ENCODE peak calls at places on chromosomes 2 and 18, in seven cellular contexts. One of them, this sample, is unnamed.

GRCh38 chr2:169091761-169092523 is 22.6 kb downstream of the DHRS9 start:
- DNase-seq in CD8-positive, alpha-beta memory T cell: no peak
- DNase-seq in body of pancreas: peak
- DNase-seq in NCI-H748 treated with DMSO at 0.1 percent for 48 hours: no peak
- DNase-seq in NCI-H1092 treated with DMSO at 0.1 percent for 48 hours: no peak
- DNase-seq in CD4-positive, alpha-beta T cell: no peak
- DNase-seq in stimulated activated CD4-positive, alpha-beta T cell treated with anti-CD3 and anti-CD28 coated beads, TNF-alpha, amount 100 ng/mL, for 48 hours: no peak
- DNase-seq in this sample: no peak

GRCh38 chr18:79402977-79403722 is 7.4 kb downstream of the NFATC1 start:
- DNase-seq in CD8-positive, alpha-beta memory T cell: peak
- DNase-seq in body of pancreas: peak
- DNase-seq in NCI-H748 treated with DMSO at 0.1 percent for 48 hours: peak
- DNase-seq in NCI-H1092 treated with DMSO at 0.1 percent for 48 hours: no peak
- DNase-seq in CD4-positive, alpha-beta T cell: no peak
- DNase-seq in stimulated activated CD4-positive, alpha-beta T cell treated with anti-CD3 and anti-CD28 coated beads, TNF-alpha, amount 100 ng/mL, for 48 hours: no peak
- DNase-seq in this sample: no peak

GRCh38 chr2:112958428-112959108 is 19.2 kb upstream of the IL36G start:
- DNase-seq in CD8-positive, alpha-beta memory T cell: peak
- DNase-seq in body of pancreas: peak
- DNase-seq in NCI-H748 treated with DMSO at 0.1 percent for 48 hours: peak
- DNase-seq in NCI-H1092 treated with DMSO at 0.1 percent for 48 hours: peak
- DNase-seq in CD4-positive, alpha-beta T cell: peak
- DNase-seq in stimulated activated CD4-positive, alpha-beta T cell treated with anti-CD3 and anti-CD28 coated beads, TNF-alpha, amount 100 ng/mL, for 48 hours: no peak
- DNase-seq in this sample: peak

GRCh38 chr2:188798159-188798558 is 176.0 kb upstream of the COL3A1 start:
- DNase-seq in CD8-positive, alpha-beta memory T cell: no peak
- DNase-seq in body of pancreas: no peak
- DNase-seq in NCI-H748 treated with DMSO at 0.1 percent for 48 hours: no peak
- DNase-seq in NCI-H1092 treated with DMSO at 0.1 percent for 48 hours: no peak
- DNase-seq in CD4-positive, alpha-beta T cell: no peak
- DNase-seq in stimulated activated CD4-positive, alpha-beta T cell treated with anti-CD3 and anti-CD28 coated beads, TNF-alpha, amount 100 ng/mL, for 48 hours: no peak
- DNase-seq in this sample: peak

GRCh38 chr18:63376493-63377053 is 9.6 kb upstream of the KDSR start:
- DNase-seq in CD8-positive, alpha-beta memory T cell: no peak
- DNase-seq in body of pancreas: no peak
- DNase-seq in NCI-H748 treated with DMSO at 0.1 percent for 48 hours: no peak
- DNase-seq in NCI-H1092 treated with DMSO at 0.1 percent for 48 hours: no peak
- DNase-seq in CD4-positive, alpha-beta T cell: no peak
- DNase-seq in stimulated activated CD4-positive, alpha-beta T cell treated with anti-CD3 and anti-CD28 coated beads, TNF-alpha, amount 100 ng/mL, for 48 hours: no peak
- DNase-seq in this sample: no peak

GRCh38 chr2:71603851-71604708 is 150.7 kb downstream of the DYSF start:
- DNase-seq in CD8-positive, alpha-beta memory T cell: peak
- DNase-seq in body of pancreas: peak
- DNase-seq in NCI-H748 treated with DMSO at 0.1 percent for 48 hours: no peak
- DNase-seq in NCI-H1092 treated with DMSO at 0.1 percent for 48 hours: no peak
- DNase-seq in CD4-positive, alpha-beta T cell: no peak
- DNase-seq in stimulated activated CD4-positive, alpha-beta T cell treated with anti-CD3 and anti-CD28 coated beads, TNF-alpha, amount 100 ng/mL, for 48 hours: no peak
- DNase-seq in this sample: no peak

GRCh38 chr2:173124441-173124840 is 48.8 kb downstream of the MAP3K20 start:
- DNase-seq in CD8-positive, alpha-beta memory T cell: no peak
- DNase-seq in body of pancreas: no peak
- DNase-seq in NCI-H748 treated with DMSO at 0.1 percent for 48 hours: no peak
- DNase-seq in NCI-H1092 treated with DMSO at 0.1 percent for 48 hours: no peak
- DNase-seq in CD4-positive, alpha-beta T cell: no peak
- DNase-seq in stimulated activated CD4-positive, alpha-beta T cell treated with anti-CD3 and anti-CD28 coated beads, TNF-alpha, amount 100 ng/mL, for 48 hours: no peak
- DNase-seq in this sample: no peak

GRCh38 chr18:22167471-22168151 is 1.8 kb upstream of the GATA6 start:
- DNase-seq in CD8-positive, alpha-beta memory T cell: no peak
- DNase-seq in body of pancreas: peak
- DNase-seq in NCI-H748 treated with DMSO at 0.1 percent for 48 hours: no peak
- DNase-seq in NCI-H1092 treated with DMSO at 0.1 percent for 48 hours: no peak
- DNase-seq in CD4-positive, alpha-beta T cell: no peak
- DNase-seq in stimulated activated CD4-positive, alpha-beta T cell treated with anti-CD3 and anti-CD28 coated beads, TNF-alpha, amount 100 ng/mL, for 48 hours: no peak
- DNase-seq in this sample: no peak

GRCh38 chr2:238501311-238501710 is 74.6 kb downstream of the ASB1 start:
- DNase-seq in CD8-positive, alpha-beta memory T cell: peak
- DNase-seq in body of pancreas: no peak
- DNase-seq in NCI-H748 treated with DMSO at 0.1 percent for 48 hours: no peak
- DNase-seq in NCI-H1092 treated with DMSO at 0.1 percent for 48 hours: no peak
- DNase-seq in CD4-positive, alpha-beta T cell: no peak
- DNase-seq in stimulated activated CD4-positive, alpha-beta T cell treated with anti-CD3 and anti-CD28 coated beads, TNF-alpha, amount 100 ng/mL, for 48 hours: no peak
- DNase-seq in this sample: no peak

GRCh38 chr2:136765256-136765735 is at the start of gene THSD7B:
- DNase-seq in CD8-positive, alpha-beta memory T cell: no peak
- DNase-seq in body of pancreas: no peak
- DNase-seq in NCI-H748 treated with DMSO at 0.1 percent for 48 hours: no peak
- DNase-seq in NCI-H1092 treated with DMSO at 0.1 percent for 48 hours: no peak
- DNase-seq in CD4-positive, alpha-beta T cell: no peak
- DNase-seq in stimulated activated CD4-positive, alpha-beta T cell treated with anti-CD3 and anti-CD28 coated beads, TNF-alpha, amount 100 ng/mL, for 48 hours: no peak
- DNase-seq in this sample: no peak

GRCh38 chr2:181178823-181179412 is 198.5 kb downstream of the UBE2E3 start:
- DNase-seq in CD8-positive, alpha-beta memory T cell: peak
- DNase-seq in body of pancreas: peak
- DNase-seq in NCI-H748 treated with DMSO at 0.1 percent for 48 hours: no peak
- DNase-seq in NCI-H1092 treated with DMSO at 0.1 percent for 48 hours: no peak
- DNase-seq in CD4-positive, alpha-beta T cell: no peak
- DNase-seq in stimulated activated CD4-positive, alpha-beta T cell treated with anti-CD3 and anti-CD28 coated beads, TNF-alpha, amount 100 ng/mL, for 48 hours: no peak
- DNase-seq in this sample: no peak

GRCh38 chr2:172196768-172197322 is 94.1 kb upstream of the DLX2 start:
- DNase-seq in CD8-positive, alpha-beta memory T cell: no peak
- DNase-seq in body of pancreas: peak
- DNase-seq in NCI-H748 treated with DMSO at 0.1 percent for 48 hours: no peak
- DNase-seq in NCI-H1092 treated with DMSO at 0.1 percent for 48 hours: no peak
- DNase-seq in CD4-positive, alpha-beta T cell: peak
- DNase-seq in stimulated activated CD4-positive, alpha-beta T cell treated with anti-CD3 and anti-CD28 coated beads, TNF-alpha, amount 100 ng/mL, for 48 hours: peak
- DNase-seq in this sample: no peak

GRCh38 chr18:37864122-37864521 is 298.5 kb upstream of the CELF4 start:
- DNase-seq in CD8-positive, alpha-beta memory T cell: no peak
- DNase-seq in body of pancreas: no peak
- DNase-seq in NCI-H748 treated with DMSO at 0.1 percent for 48 hours: no peak
- DNase-seq in NCI-H1092 treated with DMSO at 0.1 percent for 48 hours: no peak
- DNase-seq in CD4-positive, alpha-beta T cell: no peak
- DNase-seq in stimulated activated CD4-positive, alpha-beta T cell treated with anti-CD3 and anti-CD28 coated beads, TNF-alpha, amount 100 ng/mL, for 48 hours: no peak
- DNase-seq in this sample: no peak

GRCh38 chr2:3725458-3726250 is 22.3 kb downstream of the DCDC2C start:
- DNase-seq in CD8-positive, alpha-beta memory T cell: no peak
- DNase-seq in body of pancreas: no peak
- DNase-seq in NCI-H748 treated with DMSO at 0.1 percent for 48 hours: no peak
- DNase-seq in NCI-H1092 treated with DMSO at 0.1 percent for 48 hours: no peak
- DNase-seq in CD4-positive, alpha-beta T cell: no peak
- DNase-seq in stimulated activated CD4-positive, alpha-beta T cell treated with anti-CD3 and anti-CD28 coated beads, TNF-alpha, amount 100 ng/mL, for 48 hours: no peak
- DNase-seq in this sample: no peak

GRCh38 chr2:65027611-65028244 is 28.5 kb upstream of the CEP68 start:
- DNase-seq in CD8-positive, alpha-beta memory T cell: no peak
- DNase-seq in body of pancreas: peak
- DNase-seq in NCI-H748 treated with DMSO at 0.1 percent for 48 hours: no peak
- DNase-seq in NCI-H1092 treated with DMSO at 0.1 percent for 48 hours: no peak
- DNase-seq in CD4-positive, alpha-beta T cell: no peak
- DNase-seq in stimulated activated CD4-positive, alpha-beta T cell treated with anti-CD3 and anti-CD28 coated beads, TNF-alpha, amount 100 ng/mL, for 48 hours: no peak
- DNase-seq in this sample: no peak

GRCh38 chr2:54909006-54909405 is 141.2 kb downstream of the RTN4 start:
- DNase-seq in CD8-positive, alpha-beta memory T cell: no peak
- DNase-seq in body of pancreas: no peak
- DNase-seq in NCI-H748 treated with DMSO at 0.1 percent for 48 hours: no peak
- DNase-seq in NCI-H1092 treated with DMSO at 0.1 percent for 48 hours: no peak
- DNase-seq in CD4-positive, alpha-beta T cell: no peak
- DNase-seq in stimulated activated CD4-positive, alpha-beta T cell treated with anti-CD3 and anti-CD28 coated beads, TNF-alpha, amount 100 ng/mL, for 48 hours: no peak
- DNase-seq in this sample: no peak

GRCh38 chr2:160356485-160356884 is 137.1 kb downstream of the RBMS1 start:
- DNase-seq in CD8-positive, alpha-beta memory T cell: no peak
- DNase-seq in body of pancreas: no peak
- DNase-seq in NCI-H748 treated with DMSO at 0.1 percent for 48 hours: no peak
- DNase-seq in NCI-H1092 treated with DMSO at 0.1 percent for 48 hours: no peak
- DNase-seq in CD4-positive, alpha-beta T cell: no peak
- DNase-seq in stimulated activated CD4-positive, alpha-beta T cell treated with anti-CD3 and anti-CD28 coated beads, TNF-alpha, amount 100 ng/mL, for 48 hours: no peak
- DNase-seq in this sample: no peak

GRCh38 chr2:169294001-169294675 is 68.2 kb downstream of the LRP2 start:
- DNase-seq in CD8-positive, alpha-beta memory T cell: no peak
- DNase-seq in body of pancreas: no peak
- DNase-seq in NCI-H748 treated with DMSO at 0.1 percent for 48 hours: peak
- DNase-seq in NCI-H1092 treated with DMSO at 0.1 percent for 48 hours: peak
- DNase-seq in CD4-positive, alpha-beta T cell: no peak
- DNase-seq in stimulated activated CD4-positive, alpha-beta T cell treated with anti-CD3 and anti-CD28 coated beads, TNF-alpha, amount 100 ng/mL, for 48 hours: no peak
- DNase-seq in this sample: peak

GRCh38 chr18:8140841-8141501 is 468.3 kb upstream of the RAB12 start:
- DNase-seq in CD8-positive, alpha-beta memory T cell: no peak
- DNase-seq in body of pancreas: peak
- DNase-seq in NCI-H748 treated with DMSO at 0.1 percent for 48 hours: no peak
- DNase-seq in NCI-H1092 treated with DMSO at 0.1 percent for 48 hours: no peak
- DNase-seq in CD4-positive, alpha-beta T cell: no peak
- DNase-seq in stimulated activated CD4-positive, alpha-beta T cell treated with anti-CD3 and anti-CD28 coated beads, TNF-alpha, amount 100 ng/mL, for 48 hours: no peak
- DNase-seq in this sample: no peak

GRCh38 chr2:191385416-191386160 is 140.4 kb downstream of the MYO1B start:
- DNase-seq in CD8-positive, alpha-beta memory T cell: no peak
- DNase-seq in body of pancreas: no peak
- DNase-seq in NCI-H748 treated with DMSO at 0.1 percent for 48 hours: no peak
- DNase-seq in NCI-H1092 treated with DMSO at 0.1 percent for 48 hours: no peak
- DNase-seq in CD4-positive, alpha-beta T cell: no peak
- DNase-seq in stimulated activated CD4-positive, alpha-beta T cell treated with anti-CD3 and anti-CD28 coated beads, TNF-alpha, amount 100 ng/mL, for 48 hours: peak
- DNase-seq in this sample: no peak

GRCh38 chr2:156005999-156006712 is 326.4 kb downstream of the NR4A2 start:
- DNase-seq in CD8-positive, alpha-beta memory T cell: peak
- DNase-seq in body of pancreas: peak
- DNase-seq in NCI-H748 treated with DMSO at 0.1 percent for 48 hours: no peak
- DNase-seq in NCI-H1092 treated with DMSO at 0.1 percent for 48 hours: no peak
- DNase-seq in CD4-positive, alpha-beta T cell: no peak
- DNase-seq in stimulated activated CD4-positive, alpha-beta T cell treated with anti-CD3 and anti-CD28 coated beads, TNF-alpha, amount 100 ng/mL, for 48 hours: no peak
- DNase-seq in this sample: no peak

GRCh38 chr2:241870611-241871537 is 1.3 kb downstream of the RTP5 start:
- DNase-seq in CD8-positive, alpha-beta memory T cell: peak
- DNase-seq in body of pancreas: no peak
- DNase-seq in NCI-H748 treated with DMSO at 0.1 percent for 48 hours: no peak
- DNase-seq in NCI-H1092 treated with DMSO at 0.1 percent for 48 hours: no peak
- DNase-seq in CD4-positive, alpha-beta T cell: no peak
- DNase-seq in stimulated activated CD4-positive, alpha-beta T cell treated with anti-CD3 and anti-CD28 coated beads, TNF-alpha, amount 100 ng/mL, for 48 hours: no peak
- DNase-seq in this sample: no peak

GRCh38 chr2:207847807-207848544 is 78.3 kb upstream of the FZD5 start:
- DNase-seq in CD8-positive, alpha-beta memory T cell: no peak
- DNase-seq in body of pancreas: peak
- DNase-seq in NCI-H748 treated with DMSO at 0.1 percent for 48 hours: peak
- DNase-seq in NCI-H1092 treated with DMSO at 0.1 percent for 48 hours: peak
- DNase-seq in CD4-positive, alpha-beta T cell: no peak
- DNase-seq in stimulated activated CD4-positive, alpha-beta T cell treated with anti-CD3 and anti-CD28 coated beads, TNF-alpha, amount 100 ng/mL, for 48 hours: no peak
- DNase-seq in this sample: peak

GRCh38 chr18:45916302-45916701 is 50.8 kb downstream of the EPG5 start:
- DNase-seq in CD8-positive, alpha-beta memory T cell: no peak
- DNase-seq in body of pancreas: no peak
- DNase-seq in NCI-H748 treated with DMSO at 0.1 percent for 48 hours: no peak
- DNase-seq in NCI-H1092 treated with DMSO at 0.1 percent for 48 hours: no peak
- DNase-seq in CD4-positive, alpha-beta T cell: no peak
- DNase-seq in stimulated activated CD4-positive, alpha-beta T cell treated with anti-CD3 and anti-CD28 coated beads, TNF-alpha, amount 100 ng/mL, for 48 hours: no peak
- DNase-seq in this sample: peak

GRCh38 chr2:232457121-232458011 is 1.4 kb downstream of the ALPI start:
- DNase-seq in CD8-positive, alpha-beta memory T cell: peak
- DNase-seq in body of pancreas: no peak
- DNase-seq in NCI-H748 treated with DMSO at 0.1 percent for 48 hours: no peak
- DNase-seq in NCI-H1092 treated with DMSO at 0.1 percent for 48 hours: no peak
- DNase-seq in CD4-positive, alpha-beta T cell: no peak
- DNase-seq in stimulated activated CD4-positive, alpha-beta T cell treated with anti-CD3 and anti-CD28 coated beads, TNF-alpha, amount 100 ng/mL, for 48 hours: no peak
- DNase-seq in this sample: no peak

GRCh38 chr2:76406134-76406855 is 695.6 kb upstream of the GCFC2 start:
- DNase-seq in CD8-positive, alpha-beta memory T cell: no peak
- DNase-seq in body of pancreas: peak
- DNase-seq in NCI-H748 treated with DMSO at 0.1 percent for 48 hours: no peak
- DNase-seq in NCI-H1092 treated with DMSO at 0.1 percent for 48 hours: no peak
- DNase-seq in CD4-positive, alpha-beta T cell: no peak
- DNase-seq in stimulated activated CD4-positive, alpha-beta T cell treated with anti-CD3 and anti-CD28 coated beads, TNF-alpha, amount 100 ng/mL, for 48 hours: no peak
- DNase-seq in this sample: no peak

GRCh38 chr2:16336916-16337315 is 328.7 kb downstream of the CYRIA start:
- DNase-seq in CD8-positive, alpha-beta memory T cell: no peak
- DNase-seq in body of pancreas: no peak
- DNase-seq in NCI-H748 treated with DMSO at 0.1 percent for 48 hours: no peak
- DNase-seq in NCI-H1092 treated with DMSO at 0.1 percent for 48 hours: no peak
- DNase-seq in CD4-positive, alpha-beta T cell: no peak
- DNase-seq in stimulated activated CD4-positive, alpha-beta T cell treated with anti-CD3 and anti-CD28 coated beads, TNF-alpha, amount 100 ng/mL, for 48 hours: no peak
- DNase-seq in this sample: no peak

GRCh38 chr2:185738679-185739472 is at the start of gene FSIP2:
- DNase-seq in CD8-positive, alpha-beta memory T cell: peak
- DNase-seq in body of pancreas: peak
- DNase-seq in NCI-H748 treated with DMSO at 0.1 percent for 48 hours: no peak
- DNase-seq in NCI-H1092 treated with DMSO at 0.1 percent for 48 hours: no peak
- DNase-seq in CD4-positive, alpha-beta T cell: no peak
- DNase-seq in stimulated activated CD4-positive, alpha-beta T cell treated with anti-CD3 and anti-CD28 coated beads, TNF-alpha, amount 100 ng/mL, for 48 hours: peak
- DNase-seq in this sample: no peak

This sample was measured in NCI-H1417.